ENCODE peak calls at places on chromosomes 11 and 22, in ten cellular contexts. W is AG04449, E is cortex of kidney, B is RPMI7951, S is left colon, C is ELR, Z is psoas muscle, J is foreskin keratinocyte, T is choroid plexus epithelial cell, I is occipital lobe. Q is an unnamed sample.

GRCh38 chr11:8062781-8063257 is 18.2 kb upstream of the TUB start:
- DNase-seq in W (no peak), E (no peak), B (no peak), S (no peak), C (no peak), Z (no peak), J (no peak), T (no peak), I (no peak), Q (no peak)

GRCh38 chr22:36808611-36809344 is 8.1 kb downstream of the PVALB start:
- DNase-seq in W (no peak), E (no peak), B (no peak), S (no peak), C (no peak), Z (no peak), J (no peak), T (no peak), I (no peak), Q (no peak)

GRCh38 chr11:62664405-62665074 is 470 bp downstream of the C11orf98 start:
- DNase-seq in W (no peak), E (no peak), B (peak), S (no peak), C (peak), Z (no peak), J (peak), T (peak), I (peak), Q (peak)

GRCh38 chr11:118921929-118922744 is 3.6 kb downstream of the BCL9L start:
- DNase-seq in W (no peak), E (no peak), B (peak), S (peak), C (peak), Z (peak), J (no peak), T (peak), I (no peak), Q (no peak)

GRCh38 chr11:86818466-86819282 is 18.3 kb downstream of the PRSS23 start:
- DNase-seq in W (peak), E (no peak), B (peak), S (no peak), C (peak), Z (no peak), J (peak), T (peak), I (no peak), Q (no peak)

GRCh38 chr11:11387201-11387600 is 34.2 kb upstream of the CSNK2A3 start:
- DNase-seq in W (no peak), E (no peak), B (no peak), S (no peak), C (no peak), Z (no peak), J (no peak), T (no peak), I (no peak), Q (no peak)

GRCh38 chr11:109728056-109728455 is 306.1 kb downstream of the C11orf87 start:
- DNase-seq in W (no peak), E (no peak), B (peak), S (no peak), C (peak), Z (no peak), J (peak), T (no peak), I (no peak), Q (no peak)

GRCh38 chr11:121534131-121535093 is 81.6 kb upstream of the SORL1-AS1 start:
- DNase-seq in W (no peak), E (no peak), B (peak), S (no peak), C (peak), Z (no peak), J (peak), T (peak), I (no peak), Q (peak)

GRCh38 chr11:72483412-72484186 is 49.3 kb upstream of the CLPB start:
- DNase-seq in W (no peak), E (no peak), B (peak), S (no peak), C (peak), Z (no peak), J (peak), T (peak), I (no peak), Q (no peak)

GRCh38 chr11:105899776-105900175 is 122.3 kb downstream of the MSANTD4 start:
- DNase-seq in W (no peak), E (no peak), B (peak), S (no peak), C (no peak), Z (no peak), J (no peak), T (no peak), I (no peak), Q (no peak)

GRCh38 chr11:8247312-8247711 is 16.4 kb downstream of the LMO1 start:
- DNase-seq in W (no peak), E (no peak), B (no peak), S (no peak), C (peak), Z (no peak), J (no peak), T (no peak), I (no peak), Q (no peak)

GRCh38 chr22:17140022-17140421 is 18.9 kb upstream of the TMEM121B start:
- DNase-seq in W (no peak), E (no peak), B (no peak), S (peak), C (no peak), Z (no peak), J (no peak), T (no peak), I (no peak), Q (no peak)

GRCh38 chr22:42310301-42310981 is 40.0 kb upstream of the TCF20 start:
- DNase-seq in W (no peak), E (no peak), B (no peak), S (no peak), C (no peak), Z (no peak), J (no peak), T (no peak), I (no peak), Q (no peak)

GRCh38 chr11:131073167-131073566 is 156.9 kb upstream of the SNX19 start:
- DNase-seq in W (no peak), E (no peak), B (no peak), S (no peak), C (no peak), Z (no peak), J (no peak), T (no peak), I (no peak), Q (no peak)

GRCh38 chr22:49294656-49295464 is 532.8 kb downstream of the BRD1 start:
- DNase-seq in W (no peak), E (no peak), B (no peak), S (no peak), C (no peak), Z (no peak), J (no peak), T (no peak), I (no peak), Q (no peak)

GRCh38 chr22:42644422-42645340 is 4.3 kb upstream of the ATP5MGL start:
- DNase-seq in W (no peak), E (no peak), B (no peak), S (no peak), C (no peak), Z (peak), J (no peak), T (peak), I (no peak), Q (no peak)

GRCh38 chr11:134576286-134576685 is 164.2 kb upstream of the B3GAT1 start:
- DNase-seq in W (no peak), E (no peak), B (no peak), S (no peak), C (no peak), Z (no peak), J (no peak), T (no peak), I (no peak), Q (no peak)

GRCh38 chr22:46754110-46754799 is 8.2 kb upstream of the TBC1D22A start:
- DNase-seq in W (peak), E (no peak), B (peak), S (peak), C (peak), Z (peak), J (peak), T (peak), I (no peak), Q (no peak)

GRCh38 chr22:17994424-17995108 is 29.8 kb downstream of the MICAL3 start:
- DNase-seq in W (no peak), E (no peak), B (no peak), S (no peak), C (no peak), Z (no peak), J (no peak), T (no peak), I (no peak), Q (no peak)

GRCh38 chr11:14773755-14774154 is 118.3 kb downstream of the CYP2R1 start:
- DNase-seq in W (no peak), E (no peak), B (no peak), S (no peak), C (peak), Z (no peak), J (no peak), T (peak), I (no peak), Q (no peak)

GRCh38 chr11:78594814-78595213 is 20.1 kb upstream of the NARS2 start:
- DNase-seq in W (no peak), E (no peak), B (no peak), S (no peak), C (no peak), Z (no peak), J (no peak), T (no peak), I (no peak), Q (no peak)

GRCh38 chr11:12232819-12233601 is 122.6 kb downstream of the MICAL2 start:
- DNase-seq in W (peak), E (no peak), B (peak), S (no peak), C (peak), Z (no peak), J (peak), T (peak), I (no peak), Q (no peak)

GRCh38 chr22:50498322-50498861 is 9.1 kb downstream of the LMF2 start:
- DNase-seq in W (no peak), E (no peak), B (peak), S (peak), C (peak), Z (no peak), J (peak), T (peak), I (peak), Q (peak)

GRCh38 chr22:34847072-34847471 is 218.9 kb upstream of the ISX start:
- DNase-seq in W (no peak), E (no peak), B (peak), S (no peak), C (no peak), Z (no peak), J (peak), T (no peak), I (no peak), Q (no peak)

GRCh38 chr11:103892603-103893002 is 143.8 kb upstream of the DDI1 start:
- DNase-seq in W (no peak), E (no peak), B (peak), S (no peak), C (peak), Z (no peak), J (no peak), T (peak), I (peak), Q (no peak)

GRCh38 chr22:42906605-42907338 is 49.7 kb upstream of the ARFGAP3 start:
- DNase-seq in W (no peak), E (no peak), B (no peak), S (no peak), C (no peak), Z (peak), J (no peak), T (peak), I (no peak), Q (no peak)

GRCh38 chr22:49997221-49997599 is 15.4 kb downstream of the IL17REL start:
- DNase-seq in W (no peak), E (no peak), B (no peak), S (peak), C (no peak), Z (no peak), J (no peak), T (no peak), I (no peak), Q (no peak)

GRCh38 chr11:68312117-68312779 is at the start of gene LRP5:
- DNase-seq in W (no peak), E (no peak), B (no peak), S (no peak), C (peak), Z (no peak), J (no peak), T (no peak), I (no peak), Q (no peak)

GRCh38 chr11:118232659-118233058 is 7.8 kb upstream of the JAML start:
- DNase-seq in W (no peak), E (no peak), B (no peak), S (no peak), C (no peak), Z (no peak), J (no peak), T (no peak), I (no peak), Q (no peak)

GRCh38 chr11:10460611-10461275 is 5.7 kb downstream of the AMPD3 start:
- DNase-seq in W (no peak), E (no peak), B (no peak), S (no peak), C (no peak), Z (no peak), J (no peak), T (no peak), I (no peak), Q (no peak)

GRCh38 chr11:10158461-10158860 is 135.6 kb downstream of the SBF2 start:
- DNase-seq in W (no peak), E (no peak), B (no peak), S (no peak), C (peak), Z (no peak), J (peak), T (no peak), I (no peak), Q (no peak)

GRCh38 chr11:75725552-75726320 is 8.1 kb downstream of the MOGAT2 start:
- DNase-seq in W (no peak), E (no peak), B (no peak), S (peak), C (no peak), Z (no peak), J (no peak), T (no peak), I (no peak), Q (no peak)

Q was measured in caudate nucleus.